ENCODE peak calls at places on chromosome 7, in four cellular contexts. U is ovary, R is endothelial cell of umbilical vein, X is right atrium auricular region. O is an unnamed sample.

GRCh38 chr7:105269397-105269796 is 119.3 kb downstream of the SRPK2 start:
- DNase-seq in U (no peak), X (no peak), R (peak; percentile 66), O (no peak)

GRCh38 chr7:126286317-126286716 is 966.4 kb downstream of the GRM8 start:
- DNase-seq in U (no peak), R (no peak), X (no peak), O (no peak)

GRCh38 chr7:886626-887487 is 10.5 kb downstream of the GET4 start:
- DNase-seq in R (no peak), U (no peak), X (no peak), O (no peak)

GRCh38 chr7:107564553-107565298 is 955 bp downstream of the DUS4L start:
- DNase-seq in U (no peak), X (no peak), R (peak; percentile 82), O (no peak)

GRCh38 chr7:2808891-2809660 is 35.0 kb downstream of the GNA12 start:
- DNase-seq in U (peak; percentile 26), X (no peak), R (no peak), O (no peak)

GRCh38 chr7:47652591-47652990 is 70.7 kb upstream of the TNS3 start:
- DNase-seq in U (no peak), R (no peak), X (no peak), O (no peak)

GRCh38 chr7:152544971-152545619 is 109.3 kb upstream of the KMT2C start:
- DNase-seq in X (no peak), R (no peak), U (no peak), O (no peak)

GRCh38 chr7:55065511-55066229 is 46.9 kb downstream of the EGFR start:
- DNase-seq in X (no peak), R (peak; percentile 79), U (no peak), O (peak; percentile 70)

GRCh38 chr7:85719981-85720963 is 533.4 kb upstream of the SEMA3D start:
- DNase-seq in X (no peak), R (peak; percentile 17), U (no peak), O (no peak)

GRCh38 chr7:73707045-73707631 is 12.3 kb downstream of the STX1A start:
- DNase-seq in X (no peak), U (no peak), R (no peak), O (no peak)

GRCh38 chr7:54189330-54189729 is 352.8 kb upstream of the VSTM2A start:
- DNase-seq in U (no peak), X (no peak), R (no peak), O (no peak)

GRCh38 chr7:100483101-100483727 is 513 bp upstream of the NYAP1 start:
- DNase-seq in U (peak; percentile 88), X (no peak), R (peak; percentile 39), O (no peak)

GRCh38 chr7:25845341-25845923 is 306.6 kb upstream of the NFE2L3 start:
- DNase-seq in U (no peak), R (no peak), X (no peak), O (no peak)

GRCh38 chr7:25842201-25842726 is 309.7 kb upstream of the NFE2L3 start:
- DNase-seq in U (no peak), R (no peak), X (no peak), O (no peak)

GRCh38 chr7:25843467-25843866 is 308.5 kb upstream of the NFE2L3 start:
- DNase-seq in R (no peak), X (no peak), U (no peak), O (no peak)

GRCh38 chr7:25846722-25847121 is 305.3 kb upstream of the NFE2L3 start:
- DNase-seq in R (peak; percentile 97), U (peak; percentile 88), X (peak; percentile 85), O (no peak)

GRCh38 chr7:25844109-25844915 is 307.7 kb upstream of the NFE2L3 start:
- DNase-seq in R (peak; percentile 32), U (no peak), X (no peak), O (no peak)
- H3K4me3 ChIP-seq in R (no peak overlapping the region), U (no peak overlapping the region), X (no peak overlapping the region), O (no peak overlapping the region)

DNA sequence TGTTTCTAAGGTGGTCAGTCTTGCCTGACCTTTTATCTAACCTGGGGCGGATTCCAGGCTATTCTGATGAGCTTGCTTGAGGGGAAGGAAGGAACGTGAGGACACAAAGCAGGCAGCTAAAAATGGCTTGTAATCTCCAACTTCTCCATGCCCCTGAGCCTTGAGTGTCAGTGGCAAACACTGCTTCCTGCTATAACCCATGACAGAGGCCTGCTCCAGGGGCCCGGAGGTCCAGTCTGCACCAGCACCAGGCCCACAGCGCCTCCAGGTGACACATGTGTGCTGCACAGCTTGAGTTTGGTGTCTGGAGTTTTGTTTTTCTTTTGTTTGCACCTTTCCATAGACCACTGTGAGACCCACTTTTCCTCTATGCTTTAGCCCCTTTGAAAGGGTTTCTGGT is 207.9 kb downstream of the PAXIP1 start:
- DNase-seq in R (no peak), X (no peak), U (no peak), O (no peak)
- TF ChIP-seq CTCF in R (no peak), X (no peak), U (no peak), O (no peak)

GRCh38 chr7:133761459-133761858 is 365.7 kb upstream of the LRGUK start:
- DNase-seq in U (no peak), X (no peak), R (no peak), O (no peak)
- H3K27ac ChIP-seq in U (no peak overlapping the region), X (no peak overlapping the region), R (no peak overlapping the region), O (no peak overlapping the region)

DNA sequence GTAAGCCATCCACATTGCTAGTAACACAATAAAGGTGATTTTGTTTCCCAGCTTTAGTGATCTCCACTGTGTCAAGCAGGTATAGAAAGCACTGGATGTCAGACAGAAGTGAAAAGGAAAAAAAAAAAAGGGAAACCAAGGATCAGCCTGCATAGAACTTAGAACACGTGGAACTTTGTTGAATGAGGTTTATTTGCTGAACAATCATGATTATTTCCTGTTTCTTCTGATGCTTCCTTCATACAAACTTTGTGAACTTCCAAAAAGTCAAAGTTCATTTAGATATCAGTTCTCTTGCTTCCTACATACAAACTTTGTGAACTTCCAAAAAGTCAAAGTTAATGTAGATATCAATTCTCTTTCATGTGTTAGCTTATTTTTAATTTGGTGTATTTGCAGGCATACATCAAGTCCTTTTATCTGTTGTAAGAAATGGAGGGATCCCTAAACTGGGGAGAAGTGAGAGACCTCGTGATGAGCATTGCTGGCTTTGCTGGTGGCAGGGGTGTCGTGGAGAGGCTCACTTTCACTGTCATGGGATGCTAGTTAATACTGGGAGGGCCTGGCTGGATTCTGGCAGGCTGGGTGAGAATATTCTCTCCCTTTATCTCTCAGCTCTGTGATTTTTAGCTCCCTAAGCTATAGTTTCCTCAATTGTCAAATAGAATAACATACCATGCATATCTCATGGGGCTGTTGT is 298.4 kb downstream of the INHBA start:
- DNase-seq in U (no peak), X (no peak), R (no peak), O (no peak)
- H3K4me3 ChIP-seq in U (no peak overlapping the region), X (no peak overlapping the region), R (no peak overlapping the region), O (no peak overlapping the region)